ENCODE peak calls at places on chromosomes 7 and 10, in seven cellular contexts. N is GM06990, I is foreskin fibroblast, F is pancreas, A is neural crest cell, S is spleen, J is HFFc6. B is an unnamed sample.

GRCh38 chr7:137462074-137462715 is 118.7 kb upstream of the PTN start:
- DNase-seq in A (no peak), S (no peak), J (peak), N (no peak), I (peak), F (no peak), B (no peak)

GRCh38 chr10:110915035-110915434 is 3.9 kb downstream of the BBIP1 start:
- DNase-seq in I (no peak), F (no peak), S (no peak), J (no peak), A (no peak), N (no peak), B (no peak)

GRCh38 chr10:43130756-43131155 is 7.5 kb upstream of the CSGALNACT2 start:
- DNase-seq in N (no peak), S (peak), A (no peak), J (no peak), I (no peak), F (no peak), B (no peak)

GRCh38 chr7:111718886-111719285 is 156.6 kb upstream of the IMMP2L start:
- DNase-seq in F (no peak), S (no peak), J (no peak), I (no peak), N (no peak), A (no peak), B (no peak)

GRCh38 chr7:93310346-93310745 is 78.2 kb downstream of the VPS50 start:
- DNase-seq in A (no peak), I (peak), S (no peak), F (no peak), J (peak), N (no peak), B (no peak)

GRCh38 chr10:13347235-13348156 is 597 bp downstream of the SEPHS1 start:
- DNase-seq in I (peak), S (peak), J (peak), N (peak), A (peak), F (peak), B (no peak)

GRCh38 chr7:38863609-38864291 is 45.2 kb downstream of the VPS41 start:
- DNase-seq in J (no peak), A (no peak), F (peak), I (no peak), N (no peak), S (no peak), B (no peak)

GRCh38 chr7:21526007-21526406 is 16.8 kb upstream of the DNAH11 start:
- DNase-seq in N (no peak), I (peak), F (no peak), A (no peak), S (no peak), J (no peak), B (no peak)

GRCh38 chr10:48456361-48456804 is 148.5 kb downstream of the ARHGAP22 start:
- DNase-seq in J (no peak), S (peak), F (no peak), N (no peak), A (no peak), I (peak), B (peak)
- TF ChIP-seq CTCF in J (no peak), S (no peak), F (no peak), N (no peak), A (no peak), I (no peak), B (no peak)

GRCh38 chr10:8071666-8072065 is 17.2 kb downstream of the GATA3 start:
- DNase-seq in N (no peak), A (no peak), S (no peak), F (no peak), I (no peak), J (no peak), B (no peak)
- TF ChIP-seq CTCF in N (no peak), A (no peak), S (no peak), F (no peak), I (no peak), J (no peak), B (no peak)

GRCh38 chr10:44425466-44425865 is 40.6 kb upstream of the CXCL12 start:
- DNase-seq in I (no peak), J (no peak), S (no peak), A (no peak), N (no peak), F (no peak), B (no peak)
- TF ChIP-seq CTCF in I (no peak), J (no peak), S (no peak), A (no peak), N (no peak), F (no peak), B (no peak)

GRCh38 chr7:106962751-106963150 is 81.8 kb upstream of the PRKAR2B start:
- DNase-seq in I (no peak), N (no peak), F (no peak), J (no peak), A (no peak), S (no peak), B (no peak)

GRCh38 chr7:106957766-106958165 is 86.7 kb upstream of the PRKAR2B start:
- DNase-seq in F (no peak), S (no peak), J (peak), A (no peak), I (peak), N (no peak), B (peak)

GRCh38 chr7:106964455-106964854 is 80.0 kb upstream of the PRKAR2B start:
- DNase-seq in S (no peak), A (no peak), F (no peak), N (no peak), J (no peak), I (no peak), B (no peak)

GRCh38 chr7:106959753-106960152 is 84.8 kb upstream of the PRKAR2B start:
- DNase-seq in N (no peak), F (no peak), S (no peak), I (no peak), J (no peak), A (no peak), B (no peak)
- TF ChIP-seq CTCF in N (peak), F (no peak), S (no peak), I (no peak), J (peak), A (peak), B (no peak)

GRCh38 chr10:124632566-124632965 is 111.6 kb downstream of the FAM53B start:
- DNase-seq in J (no peak), N (no peak), F (no peak), A (no peak), S (peak), I (no peak), B (no peak)

GRCh38 chr10:124629842-124630241 is 114.3 kb downstream of the FAM53B start:
- DNase-seq in N (no peak), F (no peak), S (no peak), J (no peak), A (no peak), I (no peak), B (no peak)

GRCh38 chr10:124630551-124630950 is 113.6 kb downstream of the FAM53B start:
- DNase-seq in F (no peak), N (no peak), S (no peak), J (no peak), I (no peak), A (no peak), B (no peak)

GRCh38 chr10:124629410-124629809 is 114.8 kb downstream of the FAM53B start:
- DNase-seq in I (peak), S (no peak), F (no peak), A (no peak), N (no peak), J (no peak), B (no peak)

DNA sequence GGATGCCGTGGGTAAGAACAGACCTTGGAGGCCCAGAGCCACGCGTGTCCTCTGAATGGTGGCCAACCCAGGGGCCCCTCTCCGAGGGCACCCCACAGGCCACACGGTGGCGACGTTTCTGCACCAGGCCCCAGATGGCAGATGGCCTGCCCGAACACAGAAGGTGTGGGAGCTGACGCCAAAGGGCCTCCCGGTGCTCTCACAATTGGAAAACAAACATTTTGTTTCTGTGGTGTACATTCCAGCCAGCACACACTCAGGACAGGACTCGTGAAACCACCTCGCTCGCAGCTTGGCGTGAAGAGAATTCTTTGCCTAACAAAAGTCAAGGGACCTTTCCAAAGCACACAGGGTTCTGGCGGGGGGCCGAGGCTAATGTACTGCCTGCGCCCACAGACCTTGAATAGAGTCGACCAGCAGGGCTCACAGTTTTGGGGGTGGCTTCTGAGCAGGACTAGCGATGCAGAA is 112.1 kb downstream of the FAM53B start:
- DNase-seq in F (peak), I (no peak), A (no peak), S (peak), J (no peak), N (no peak), B (no peak)
- TF ChIP-seq CTCF in F (peak), I (no peak), A (peak), S (peak), J (peak), N (peak), B (peak)

GRCh38 chr10:49382226-49382625 is 13.7 kb downstream of the DRGX start:
- DNase-seq in F (no peak), J (no peak), I (no peak), S (no peak), A (no peak), N (no peak), B (no peak)

GRCh38 chr10:49377256-49377655 is 18.6 kb downstream of the DRGX start:
- DNase-seq in I (no peak), S (no peak), J (no peak), A (no peak), N (no peak), F (no peak), B (no peak)

GRCh38 chr10:49381111-49381900 is 14.6 kb downstream of the DRGX start:
- DNase-seq in J (no peak), I (no peak), N (no peak), A (no peak), F (no peak), S (no peak), B (no peak)

GRCh38 chr10:49382826-49383225 is 13.1 kb downstream of the DRGX start:
- DNase-seq in N (no peak), F (no peak), I (no peak), S (no peak), J (no peak), A (no peak), B (no peak)

DNA sequence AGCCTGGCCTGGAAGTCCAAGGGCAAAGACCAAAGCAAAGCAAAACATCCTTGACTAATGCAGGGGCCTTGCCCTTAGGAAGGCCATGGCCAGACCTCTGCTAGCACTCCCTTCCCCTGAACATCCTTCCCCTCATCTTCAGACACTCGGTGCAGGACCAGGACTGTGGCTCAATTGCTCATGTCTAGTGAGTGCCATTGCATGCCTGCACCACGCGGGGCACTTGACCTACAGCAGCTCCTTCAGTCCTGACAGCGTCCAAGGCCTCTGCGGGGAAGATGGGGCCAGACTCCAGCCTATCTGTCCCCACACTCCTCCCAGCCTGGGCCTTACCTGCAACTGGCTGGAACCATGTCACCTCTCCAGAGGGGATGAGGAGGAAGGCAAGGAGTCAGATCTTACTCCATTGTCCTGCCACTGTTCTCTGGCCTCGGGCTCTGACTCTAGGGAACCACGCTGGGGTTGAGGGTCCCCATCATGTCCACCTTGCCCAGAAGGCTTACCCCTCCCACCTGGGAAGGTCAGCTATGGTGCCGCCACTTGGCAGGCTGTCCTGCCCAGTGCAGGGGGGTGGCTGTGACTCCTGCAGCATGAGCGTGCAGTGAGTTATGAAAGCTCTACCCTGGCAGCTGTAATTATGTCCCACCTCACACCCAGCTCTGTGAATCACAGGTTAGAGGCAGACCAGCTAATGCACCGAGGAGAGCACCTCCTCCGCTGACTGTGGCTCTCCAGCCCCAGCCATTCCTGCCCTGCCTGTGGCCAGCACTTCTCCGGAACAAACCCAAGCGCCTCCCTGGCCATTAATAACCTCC is 16.1 kb downstream of the DRGX start:
- DNase-seq in S (no peak), J (no peak), N (no peak), F (no peak), A (no peak), I (no peak), B (no peak)
- TF ChIP-seq CTCF in S (no peak), J (no peak), N (peak), F (no peak), A (peak), I (peak), B (no peak)